ENCODE peak calls at places on chromosomes 1 and 21, in five cellular contexts. C, S, R, A and T are unnamed samples.

GRCh38 chr21:33317226-33317625 is 7.5 kb upstream of the IFNAR1 start:
- DNase-seq in C (no peak), S (no peak), R (peak), A (no peak), T (no peak)

GRCh38 chr1:105027838-105028471 is 1278.3 kb downstream of the AMY1C start:
- DNase-seq in C (no peak), S (no peak), R (no peak), A (no peak), T (no peak)

GRCh38 chr1:90476411-90476810 is 240.7 kb downstream of the BARHL2 start:
- DNase-seq in C (no peak), S (no peak), R (no peak), A (no peak), T (no peak)

GRCh38 chr1:218754477-218754876 is 409.3 kb downstream of the TGFB2 start:
- DNase-seq in C (no peak), S (no peak), R (no peak), A (no peak), T (no peak)

GRCh38 chr1:157112186-157112867 is 12.7 kb upstream of the ETV3L start:
- DNase-seq in C (no peak), S (no peak), R (no peak), A (no peak), T (no peak)

GRCh38 chr1:90995495-90995894 is 26.3 kb downstream of the ZNF644 start:
- DNase-seq in C (no peak), S (no peak), R (no peak), A (no peak), T (no peak)

GRCh38 chr1:30174499-30174898 is 548.9 kb downstream of the MATN1 start:
- DNase-seq in C (no peak), S (no peak), R (no peak), A (no peak), T (no peak)

GRCh38 chr1:30743584-30744059 is 14.0 kb downstream of the LAPTM5 start:
- DNase-seq in C (no peak), S (peak), R (no peak), A (peak), T (no peak)

GRCh38 chr21:28776251-28776650 is 216.4 kb downstream of the LTN1 start:
- DNase-seq in C (no peak), S (no peak), R (peak), A (no peak), T (peak)

GRCh38 chr1:10514490-10515235 is 39.9 kb downstream of the PEX14 start:
- DNase-seq in C (no peak), S (no peak), R (peak), A (no peak), T (peak)

GRCh38 chr1:55064071-55064581 is 24.8 kb downstream of the PCSK9 start:
- DNase-seq in C (no peak), S (no peak), R (no peak), A (no peak), T (no peak)

GRCh38 chr1:92210701-92211100 is 7.0 kb upstream of the C1orf146 start:
- DNase-seq in C (no peak), S (no peak), R (no peak), A (no peak), T (no peak)

GRCh38 chr1:63843010-63843409 is 69.2 kb downstream of the ROR1 start:
- DNase-seq in C (no peak), S (no peak), R (no peak), A (no peak), T (no peak)

GRCh38 chr1:40612345-40612831 is 53.1 kb downstream of the RIMS3 start:
- DNase-seq in C (no peak), S (peak), R (peak), A (no peak), T (peak)

GRCh38 chr1:225044258-225044657 is 114.8 kb downstream of the DNAH14 start:
- DNase-seq in C (no peak), S (no peak), R (peak), A (no peak), T (no peak)

GRCh38 chr21:25400427-25400826 is 206.9 kb downstream of the MRPL39 start:
- DNase-seq in C (no peak), S (no peak), R (peak), A (no peak), T (no peak)

GRCh38 chr1:38569932-38570356 is 289.6 kb downstream of the RRAGC start:
- DNase-seq in C (no peak), S (no peak), R (no peak), A (no peak), T (no peak)

GRCh38 chr1:21307663-21308062 is 17.4 kb upstream of the ECE1 start:
- DNase-seq in C (no peak), S (peak), R (no peak), A (no peak), T (no peak)

GRCh38 chr1:55423376-55423775 is 208.2 kb upstream of the USP24 start:
- DNase-seq in C (no peak), S (no peak), R (no peak), A (no peak), T (no peak)

GRCh38 chr1:60265560-60266535 is 192.3 kb upstream of the C1orf87 start:
- DNase-seq in C (no peak), S (no peak), R (peak), A (no peak), T (no peak)

GRCh38 chr21:42991992-42992740 is 17.8 kb downstream of the PKNOX1 start:
- DNase-seq in C (no peak), S (peak), R (peak), A (no peak), T (peak)

GRCh38 chr1:30514137-30514654 is 209.2 kb downstream of the MATN1 start:
- DNase-seq in C (no peak), S (no peak), R (no peak), A (no peak), T (no peak)

GRCh38 chr21:42724226-42724920 is 71.0 kb downstream of the PDE9A start:
- DNase-seq in C (no peak), S (peak), R (peak), A (peak), T (peak)

GRCh38 chr21:43720539-43721224 is 1.8 kb downstream of the PDXK start:
- DNase-seq in C (no peak), S (no peak), R (no peak), A (no peak), T (no peak)

GRCh38 chr1:106555571-106555970 is 500.9 kb upstream of the PRMT6 start:
- DNase-seq in C (no peak), S (no peak), R (no peak), A (no peak), T (peak)

GRCh38 chr1:3707298-3707938 is 44.8 kb upstream of the CCDC27 start:
- DNase-seq in C (no peak), S (no peak), R (no peak), A (no peak), T (peak)

GRCh38 chr1:42931108-42931539 is 27.5 kb downstream of the SLC2A1 start:
- DNase-seq in C (no peak), S (peak), R (peak), A (peak), T (peak)

GRCh38 chr1:34371829-34372532 is 195.3 kb downstream of the C1orf94 start:
- DNase-seq in C (no peak), S (no peak), R (no peak), A (no peak), T (no peak)

GRCh38 chr21:46097826-46098286 is at the start of gene COL6A2:
- DNase-seq in C (peak), S (peak), R (peak), A (peak), T (peak)
- TF ChIP-seq CTCF in C (peak), S (no peak), R (no peak), A (no peak), T (no peak)

GRCh38 chr1:236400061-236400638 is 6.1 kb downstream of the EDARADD start:
- DNase-seq in C (no peak), S (no peak), R (no peak), A (no peak), T (no peak)
- TF ChIP-seq CTCF in C (no peak), S (no peak), R (no peak), A (no peak), T (no peak)

GRCh38 chr1:234326493-234327366 is 46.5 kb upstream of the COA6 start:
- DNase-seq in C (no peak), S (peak), R (peak), A (no peak), T (peak)
- TF ChIP-seq CTCF in C (peak), S (peak), R (peak), A (peak), T (peak)

DNA sequence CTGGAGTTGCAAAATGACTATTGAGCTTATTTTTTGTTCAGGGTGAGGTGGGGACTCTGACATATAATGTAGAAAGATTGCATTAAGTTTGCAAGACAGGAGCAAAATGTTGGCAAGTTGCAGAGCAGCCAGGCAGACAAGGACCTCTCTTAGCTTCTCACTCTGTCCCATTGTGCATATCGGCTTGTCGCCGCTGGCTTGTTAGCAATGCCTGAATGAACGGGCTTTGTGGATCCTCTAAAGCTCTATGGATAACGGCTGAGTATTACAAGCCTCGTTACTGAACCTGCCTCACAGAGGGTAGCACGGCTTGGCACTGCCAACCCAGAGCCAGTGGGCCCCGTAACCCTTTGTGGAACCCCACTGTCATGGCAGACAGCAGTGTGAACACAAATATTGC is 68.4 kb downstream of the TNR start:
- DNase-seq in C (no peak), S (no peak), R (no peak), A (no peak), T (no peak)
- TF ChIP-seq CTCF in C (no peak), S (no peak), R (no peak), A (no peak), T (no peak)

DNA sequence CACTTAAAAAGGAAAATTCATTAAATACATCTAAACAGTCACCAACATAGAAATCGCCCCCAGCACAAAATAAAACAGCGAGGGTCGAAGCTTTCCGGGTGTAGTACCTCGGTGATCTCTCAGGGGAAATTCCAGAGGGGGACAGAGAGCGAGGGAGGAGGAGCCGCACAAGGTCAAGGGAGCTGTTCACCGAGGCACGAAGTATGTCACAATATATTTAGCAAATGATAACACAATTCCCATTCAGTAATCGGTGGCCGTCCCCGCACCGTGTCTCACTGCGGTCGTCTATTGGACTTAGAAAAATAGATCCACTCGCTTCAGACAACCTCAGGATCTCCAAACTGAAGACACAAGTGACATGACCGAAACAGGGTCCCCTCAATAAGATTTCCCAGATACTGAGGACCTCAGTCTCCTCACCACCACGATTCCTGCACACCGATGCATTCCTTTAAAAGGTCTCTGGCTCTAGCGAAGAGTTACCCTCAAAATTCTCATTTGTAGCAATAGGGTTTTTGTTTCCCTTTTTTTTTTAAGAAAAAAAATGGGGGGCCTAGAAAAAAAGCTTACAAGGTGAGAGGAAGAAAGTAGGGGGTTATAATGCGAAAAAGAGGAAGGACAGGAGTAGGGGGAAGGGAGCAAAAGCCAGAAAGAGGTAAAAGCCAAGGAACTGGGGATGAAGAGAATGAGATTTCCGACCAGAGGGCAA is 1.1 kb downstream of the LPGAT1 start:
- DNase-seq in C (no peak), S (peak), R (no peak), A (no peak), T (no peak)
- TF ChIP-seq CTCF in C (no peak), S (peak), R (no peak), A (no peak), T (no peak)

GRCh38 chr1:201020040-201020591 is 3.4 kb downstream of the KIF21B start:
- DNase-seq in C (no peak), S (no peak), R (no peak), A (peak), T (no peak)

GRCh38 chr1:201021333-201022177 is 2.0 kb downstream of the KIF21B start:
- DNase-seq in C (no peak), S (no peak), R (no peak), A (no peak), T (no peak)

GRCh38 chr1:201019321-201019977 is 4.1 kb downstream of the KIF21B start:
- DNase-seq in C (peak), S (peak), R (peak), A (peak), T (peak)

GRCh38 chr1:201022178-201022823 is 1.2 kb downstream of the KIF21B start:
- DNase-seq in C (no peak), S (no peak), R (no peak), A (peak), T (no peak)

GRCh38 chr1:201020647-201021332 is 2.7 kb downstream of the KIF21B start:
- DNase-seq in C (no peak), S (no peak), R (no peak), A (peak), T (peak)
- TF ChIP-seq CTCF in C (no peak), S (no peak), R (peak), A (no peak), T (peak)

GRCh38 chr21:38796426-38796825 is 9.3 kb upstream of the ETS2 start:
- DNase-seq in C (no peak), S (no peak), R (peak), A (no peak), T (peak)
- TF ChIP-seq CTCF in C (no peak), S (no peak), R (no peak), A (no peak), T (peak)

DNA sequence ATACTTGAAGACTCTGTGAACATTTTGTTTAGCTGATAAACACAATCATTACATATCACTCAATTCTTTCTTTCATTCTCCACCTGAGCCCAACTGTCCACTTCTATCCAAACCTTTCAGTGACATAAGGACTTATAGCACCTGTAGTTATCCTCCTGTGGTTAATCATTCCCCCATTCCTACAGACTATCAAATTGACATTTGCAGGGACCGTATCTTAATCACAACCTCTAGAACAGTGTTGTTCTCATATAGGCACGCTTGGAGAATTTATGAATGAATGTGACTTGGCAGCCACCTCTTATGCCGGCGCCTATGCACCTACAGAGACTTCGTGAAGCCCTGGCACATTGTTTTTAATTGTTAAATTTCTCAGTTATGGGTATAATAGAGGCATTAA is 83.9 kb upstream of the CXADR start:
- DNase-seq in C (no peak), S (no peak), R (no peak), A (no peak), T (no peak)
- TF ChIP-seq CTCF in C (no peak), S (no peak), R (no peak), A (no peak), T (no peak)